ENCODE peak calls at places on chromosomes 16 and 17, in seven cellular contexts. One of them, this sample, is unnamed.

GRCh38 chr17:39800540-39800939 is 62.8 kb downstream of the GRB7 start:
- DNase-seq in NAMALWA: no peak
- DNase-seq in epithelial cell of esophagus: peak
- DNase-seq in amniotic epithelial cell: no peak
- DNase-seq in stimulated activated naive CD4-positive, alpha-beta T cell: peak
- DNase-seq in cardiac fibroblast: no peak
- DNase-seq in foreskin fibroblast: no peak
- DNase-seq in this sample: peak

GRCh38 chr17:78921437-78921971 is 3.7 kb downstream of the TIMP2 start:
- DNase-seq in NAMALWA: no peak
- DNase-seq in epithelial cell of esophagus: no peak
- DNase-seq in amniotic epithelial cell: no peak
- DNase-seq in stimulated activated naive CD4-positive, alpha-beta T cell: no peak
- DNase-seq in cardiac fibroblast: peak
- DNase-seq in foreskin fibroblast: no peak
- DNase-seq in this sample: no peak

GRCh38 chr16:88058817-88059216 is 107.6 kb downstream of the BANP start:
- DNase-seq in NAMALWA: no peak
- DNase-seq in epithelial cell of esophagus: no peak
- DNase-seq in amniotic epithelial cell: no peak
- DNase-seq in stimulated activated naive CD4-positive, alpha-beta T cell: no peak
- DNase-seq in cardiac fibroblast: no peak
- DNase-seq in foreskin fibroblast: no peak
- DNase-seq in this sample: no peak

GRCh38 chr17:74524751-74525725 is 6.2 kb downstream of the CD300LB start:
- DNase-seq in NAMALWA: no peak
- DNase-seq in epithelial cell of esophagus: no peak
- DNase-seq in amniotic epithelial cell: no peak
- DNase-seq in stimulated activated naive CD4-positive, alpha-beta T cell: no peak
- DNase-seq in cardiac fibroblast: no peak
- DNase-seq in foreskin fibroblast: no peak
- DNase-seq in this sample: no peak

GRCh38 chr16:58500329-58501241 is 642 bp downstream of the NDRG4 start:
- DNase-seq in NAMALWA: no peak
- DNase-seq in epithelial cell of esophagus: no peak
- DNase-seq in amniotic epithelial cell: no peak
- DNase-seq in stimulated activated naive CD4-positive, alpha-beta T cell: no peak
- DNase-seq in cardiac fibroblast: no peak
- DNase-seq in foreskin fibroblast: no peak
- DNase-seq in this sample: no peak

GRCh38 chr17:19311421-19312215 is 50.9 kb downstream of the B9D1 start:
- DNase-seq in NAMALWA: no peak
- DNase-seq in epithelial cell of esophagus: no peak
- DNase-seq in amniotic epithelial cell: no peak
- DNase-seq in stimulated activated naive CD4-positive, alpha-beta T cell: no peak
- DNase-seq in cardiac fibroblast: peak
- DNase-seq in foreskin fibroblast: peak
- DNase-seq in this sample: no peak

GRCh38 chr16:69145658-69146057 is 13.2 kb downstream of the UTP4 start:
- DNase-seq in NAMALWA: no peak
- DNase-seq in epithelial cell of esophagus: no peak
- DNase-seq in amniotic epithelial cell: peak
- DNase-seq in stimulated activated naive CD4-positive, alpha-beta T cell: no peak
- DNase-seq in cardiac fibroblast: peak
- DNase-seq in foreskin fibroblast: no peak
- DNase-seq in this sample: no peak

GRCh38 chr16:89744813-89745212 is 23.5 kb downstream of the ZNF276 start:
- DNase-seq in NAMALWA: no peak
- DNase-seq in epithelial cell of esophagus: no peak
- DNase-seq in amniotic epithelial cell: no peak
- DNase-seq in stimulated activated naive CD4-positive, alpha-beta T cell: no peak
- DNase-seq in cardiac fibroblast: no peak
- DNase-seq in foreskin fibroblast: no peak
- DNase-seq in this sample: no peak

GRCh38 chr17:66955821-66956220 is 8.7 kb upstream of the CACNG4 start:
- DNase-seq in NAMALWA: no peak
- DNase-seq in epithelial cell of esophagus: no peak
- DNase-seq in amniotic epithelial cell: no peak
- DNase-seq in stimulated activated naive CD4-positive, alpha-beta T cell: no peak
- DNase-seq in cardiac fibroblast: no peak
- DNase-seq in foreskin fibroblast: no peak
- DNase-seq in this sample: no peak

GRCh38 chr16:69833357-69833781 is 71.2 kb downstream of the WWP2 start:
- DNase-seq in NAMALWA: no peak
- DNase-seq in epithelial cell of esophagus: no peak
- DNase-seq in amniotic epithelial cell: no peak
- DNase-seq in stimulated activated naive CD4-positive, alpha-beta T cell: no peak
- DNase-seq in cardiac fibroblast: no peak
- DNase-seq in foreskin fibroblast: peak
- DNase-seq in this sample: no peak

GRCh38 chr17:5912927-5913565 is 157.1 kb upstream of the WSCD1 start:
- DNase-seq in NAMALWA: no peak
- DNase-seq in epithelial cell of esophagus: no peak
- DNase-seq in amniotic epithelial cell: no peak
- DNase-seq in stimulated activated naive CD4-positive, alpha-beta T cell: no peak
- DNase-seq in cardiac fibroblast: no peak
- DNase-seq in foreskin fibroblast: no peak
- DNase-seq in this sample: no peak

GRCh38 chr16:1542166-1542500 is 8.7 kb downstream of the TMEM204 start:
- DNase-seq in NAMALWA: no peak
- DNase-seq in epithelial cell of esophagus: no peak
- DNase-seq in amniotic epithelial cell: no peak
- DNase-seq in stimulated activated naive CD4-positive, alpha-beta T cell: no peak
- DNase-seq in cardiac fibroblast: no peak
- DNase-seq in foreskin fibroblast: no peak
- DNase-seq in this sample: no peak

This sample was measured in naive thymus-derived CD4-positive, alpha-beta T cell.